ENCODE peak calls at places on chromosomes 16 and 17, in six cellular contexts. K is Panc1, F is IMR-90, G is A549, N is heart right ventricle, Y is lower lobe of right lung. S is an unnamed sample.

GRCh38 chr16:2447920-2448583 is 11.9 kb upstream of the TEDC2 start:
- DNase-seq in K (no peak), F (peak; percentile 61), G (no peak), N (no peak), Y (no peak), S (no peak)

GRCh38 chr16:66695474-66695934 is 1.0 kb downstream of the CMTM4 start:
- DNase-seq in K (no peak), F (no peak), G (no peak), N (no peak), Y (no peak), S (no peak)

GRCh38 chr16:30065943-30066881 is 652 bp downstream of the ALDOA start:
- DNase-seq in K (no peak), F (peak; percentile 70), G (no peak), N (peak; percentile 36), Y (peak; percentile 76), S (no peak)

GRCh38 chr16:31487720-31488629 is 5.1 kb downstream of the SLC5A2 start:
- DNase-seq in K (no peak), F (peak; percentile 28), G (peak; percentile 69), N (no peak), Y (peak; percentile 88), S (peak; percentile 78)

GRCh38 chr17:44235583-44235936 is 16.1 kb upstream of the UBTF start:
- DNase-seq in K (peak; percentile 45), F (peak; percentile 73), G (no peak), N (no peak), Y (no peak), S (no peak)

GRCh38 chr17:36183001-36183810 is 6.8 kb upstream of the TBC1D3B start:
- DNase-seq in K (no peak), F (peak; percentile 54), G (peak; percentile 68), N (peak; percentile 73), Y (peak; percentile 73), S (no peak)

GRCh38 chr16:11016524-11016988 is 72.2 kb downstream of the CLEC16A start:
- DNase-seq in K (no peak), F (peak; percentile 28), G (peak; percentile 50), N (no peak), Y (no peak), S (no peak)

GRCh38 chr17:22459953-22460350 is 767.6 kb downstream of the KCNJ18 start:
- DNase-seq in K (no peak), F (no peak), G (no peak), N (no peak), Y (no peak), S (no peak)

GRCh38 chr16:585351-585750 is 4.5 kb upstream of the RAB40C start:
- DNase-seq in K (no peak), F (no peak), G (no peak), N (no peak), Y (no peak), S (no peak)

GRCh38 chr17:14813649-14814048 is 451.5 kb downstream of the PMP22 start:
- DNase-seq in K (no peak), F (no peak), G (no peak), N (no peak), Y (peak; percentile 68), S (no peak)

GRCh38 chr16:24966031-24966430 is 49.1 kb downstream of the ARHGAP17 start:
- DNase-seq in K (no peak), F (no peak), G (no peak), N (no peak), Y (no peak), S (no peak)

GRCh38 chr17:76199466-76199865 is 40.8 kb downstream of the RNF157 start:
- DNase-seq in K (no peak), F (no peak), G (no peak), N (no peak), Y (no peak), S (peak; percentile 66)

GRCh38 chr17:81393684-81394376 is 1.4 kb upstream of the BAHCC1 start:
- DNase-seq in K (peak; percentile 96), F (peak; percentile 99), G (peak; percentile 100), N (peak; percentile 100), Y (peak; percentile 100), S (no peak)
- H3K4me1 ChIP-seq in K (peaks cover 48% of the 10 kb centered on the region), F (peaks cover 21% of the 10 kb centered on the region), G (peaks cover 42% of the 10 kb centered on the region), N (peaks cover 40% of the 10 kb centered on the region), Y (peaks cover 56% of the 10 kb centered on the region), S (peaks cover 53% of the 10 kb centered on the region)

DNA sequence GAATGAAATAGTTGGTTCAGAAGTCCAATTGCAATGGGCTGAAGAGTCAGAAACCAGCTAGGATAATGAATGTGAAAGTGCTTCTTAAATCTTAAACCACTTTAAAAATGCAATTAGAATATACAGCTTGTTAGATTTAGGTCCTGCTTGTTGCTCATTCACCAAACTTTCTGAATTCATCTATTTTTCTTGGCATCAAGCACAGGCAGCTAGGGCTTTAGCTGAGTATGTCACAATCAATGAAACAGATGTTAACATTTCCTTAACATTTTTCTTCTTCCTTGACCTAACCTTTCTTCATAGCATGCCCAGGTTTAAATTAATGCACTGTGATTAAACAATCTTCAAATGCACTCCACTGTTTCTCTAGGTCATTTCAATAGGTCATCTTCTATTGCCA is 14.4 kb downstream of the KIF2B start:
- DNase-seq in K (no peak), F (no peak), G (no peak), N (no peak), Y (no peak), S (no peak)
- H3K9me3 ChIP-seq in K (no peaks in the 10 kb centered on the region), F (peaks cover 2% of the 10 kb centered on the region), G (peaks cover 3% of the 10 kb centered on the region), N (peaks cover 13% of the 10 kb centered on the region), Y (no peaks in the 10 kb centered on the region), S (no peaks in the 10 kb centered on the region)

GRCh38 chr17:16351831-16352230 is 1.4 kb downstream of the CENPV start:
- DNase-seq in K (no peak), F (peak; percentile 75), G (no peak), N (no peak), Y (no peak), S (no peak)
- H3K4me3 ChIP-seq in K (peak overlapping the region; percentile 77), F (peak overlapping the region; percentile 73), G (peak overlapping the region; percentile 71), N (peak overlapping the region; percentile 62), Y (peak overlapping the region; percentile 63), S (peak overlapping the region; percentile 76)

GRCh38 chr16:75265911-75266701 is 14.7 kb upstream of the BCAR1 start:
- DNase-seq in K (no peak), F (peak; percentile 47), G (peak; percentile 85), N (peak; percentile 72), Y (peak; percentile 83), S (no peak)

GRCh38 chr16:75264531-75264998 is 13.1 kb upstream of the BCAR1 start:
- DNase-seq in K (no peak), F (peak; percentile 35), G (no peak), N (peak; percentile 60), Y (peak; percentile 50), S (no peak)

GRCh38 chr16:75266738-75267630 is 15.6 kb upstream of the BCAR1 start:
- DNase-seq in K (no peak), F (no peak), G (no peak), N (no peak), Y (peak; percentile 45), S (no peak)

GRCh38 chr16:75263963-75264445 is 12.6 kb upstream of the BCAR1 start:
- DNase-seq in K (no peak), F (no peak), G (no peak), N (peak; percentile 41), Y (peak; percentile 45), S (no peak)

GRCh38 chr16:75264999-75265910 is 13.8 kb upstream of the BCAR1 start:
- DNase-seq in K (no peak), F (no peak), G (no peak), N (peak; percentile 60), Y (peak; percentile 63), S (no peak)
- H3K4me1 ChIP-seq in K (peaks cover 46% of the 10 kb centered on the region), F (peaks cover 44% of the 10 kb centered on the region), G (peaks cover 56% of the 10 kb centered on the region), N (peaks cover 56% of the 10 kb centered on the region), Y (peaks cover 54% of the 10 kb centered on the region), S (peaks cover 7% of the 10 kb centered on the region)